ENCODE peak calls at places on chromosomes 16 and 17, in four cellular contexts. One of them, this sample, is unnamed.

GRCh38 chr16:67110136-67110847 is 551 bp downstream of the PHAF1 start:
- DNase-seq in GM12878: no peak
- DNase-seq in H1: no peak
- DNase-seq in HepG2: no peak
- DNase-seq in this sample: no peak

GRCh38 chr17:76381633-76382304 is 2.6 kb upstream of the SPHK1 start:
- DNase-seq in GM12878: no peak
- DNase-seq in H1: no peak
- DNase-seq in HepG2: no peak
- DNase-seq in this sample: no peak

GRCh38 chr17:17783825-17784598 is 52.8 kb downstream of the SREBF1 start:
- DNase-seq in GM12878: peak; percentile 17
- DNase-seq in H1: no peak
- DNase-seq in HepG2: no peak
- DNase-seq in this sample: no peak

GRCh38 chr16:4938683-4939030 is 1.7 kb upstream of the PPL start:
- DNase-seq in GM12878: no peak
- DNase-seq in H1: no peak
- DNase-seq in HepG2: no peak
- DNase-seq in this sample: no peak

GRCh38 chr16:69532761-69533459 is 32.9 kb upstream of the NFAT5 start:
- DNase-seq in GM12878: no peak
- DNase-seq in H1: no peak
- DNase-seq in HepG2: no peak
- DNase-seq in this sample: no peak

GRCh38 chr16:1635070-1635469 is 22.9 kb downstream of the CRAMP1 start:
- DNase-seq in GM12878: no peak
- DNase-seq in H1: no peak
- DNase-seq in HepG2: no peak
- DNase-seq in this sample: no peak

GRCh38 chr17:30433514-30433913 is 43.7 kb upstream of the GOSR1 start:
- DNase-seq in GM12878: no peak
- DNase-seq in H1: no peak
- DNase-seq in HepG2: no peak
- DNase-seq in this sample: no peak

GRCh38 chr17:50205931-50206505 is 4.6 kb upstream of the COL1A1 start:
- DNase-seq in GM12878: no peak
- DNase-seq in H1: no peak
- DNase-seq in HepG2: no peak
- DNase-seq in this sample: no peak

GRCh38 chr17:78330570-78331224 is 29.2 kb downstream of the SOCS3 start:
- DNase-seq in GM12878: no peak
- DNase-seq in H1: no peak
- DNase-seq in HepG2: no peak
- DNase-seq in this sample: no peak

GRCh38 chr17:22270381-22270780 is 578.1 kb downstream of the KCNJ18 start:
- DNase-seq in GM12878: no peak
- DNase-seq in H1: no peak
- DNase-seq in HepG2: no peak
- DNase-seq in this sample: no peak
- H3K9me3 ChIP-seq in GM12878: no peaks in the 10 kb centered on the region
- H3K9me3 ChIP-seq in H1: peaks cover 92% of the 10 kb centered on the region
- H3K9me3 ChIP-seq in HepG2: no peaks in the 10 kb centered on the region
- H3K9me3 ChIP-seq in this sample: no peaks in the 10 kb centered on the region

GRCh38 chr17:28950017-28950751 is 1.1 kb downstream of the PHF12 start:
- DNase-seq in GM12878: no peak
- DNase-seq in H1: no peak
- DNase-seq in HepG2: peak; percentile 25
- DNase-seq in this sample: no peak

GRCh38 chr17:28950752-28951427 is 428 bp downstream of the PHF12 start:
- DNase-seq in GM12878: no peak
- DNase-seq in H1: no peak
- DNase-seq in HepG2: no peak
- DNase-seq in this sample: no peak

GRCh38 chr17:28948873-28949184 is 2.5 kb downstream of the PHF12 start:
- DNase-seq in GM12878: no peak
- DNase-seq in H1: no peak
- DNase-seq in HepG2: no peak
- DNase-seq in this sample: no peak

GRCh38 chr17:28948342-28948741 is 3.0 kb downstream of the PHF12 start:
- DNase-seq in GM12878: no peak
- DNase-seq in H1: no peak
- DNase-seq in HepG2: no peak
- DNase-seq in this sample: no peak

GRCh38 chr17:28949185-28950016 is 1.9 kb downstream of the PHF12 start:
- DNase-seq in GM12878: no peak
- DNase-seq in H1: no peak
- DNase-seq in HepG2: no peak
- DNase-seq in this sample: no peak
- TF ChIP-seq SUZ12 in GM12878: no peak
- TF ChIP-seq SUZ12 in H1: no peak
- TF ChIP-seq SUZ12 in HepG2: no peak
- TF ChIP-seq SUZ12 in this sample: no peak

GRCh38 chr16:35908152-35908551 is 2448.7 kb downstream of the TP53TG3F start:
- DNase-seq in GM12878: no peak
- DNase-seq in H1: no peak
- DNase-seq in HepG2: no peak
- DNase-seq in this sample: no peak
- H3K9me3 ChIP-seq in GM12878: no peaks in the 10 kb centered on the region
- H3K9me3 ChIP-seq in H1: peaks cover 93% of the 10 kb centered on the region
- H3K9me3 ChIP-seq in HepG2: peaks cover 100% of the 10 kb centered on the region
- H3K9me3 ChIP-seq in this sample: peaks cover 5% of the 10 kb centered on the region

GRCh38 chr16:28146536-28146935 is 65.2 kb downstream of the XPO6 start:
- DNase-seq in GM12878: no peak
- DNase-seq in H1: no peak
- DNase-seq in HepG2: no peak
- DNase-seq in this sample: peak; percentile 11

GRCh38 chr16:28136751-28137434 is 73.4 kb upstream of the GSG1L start:
- DNase-seq in GM12878: no peak
- DNase-seq in H1: no peak
- DNase-seq in HepG2: no peak
- DNase-seq in this sample: no peak

GRCh38 chr16:28139530-28139929 is 72.2 kb downstream of the XPO6 start:
- DNase-seq in GM12878: no peak
- DNase-seq in H1: no peak
- DNase-seq in HepG2: no peak
- DNase-seq in this sample: no peak

GRCh38 chr16:28140788-28141618 is 70.8 kb downstream of the XPO6 start:
- DNase-seq in GM12878: peak; percentile 90
- DNase-seq in H1: no peak
- DNase-seq in HepG2: peak; percentile 10
- DNase-seq in this sample: no peak
- TF ChIP-seq SUZ12 in GM12878: no peak
- TF ChIP-seq SUZ12 in H1: no peak
- TF ChIP-seq SUZ12 in HepG2: no peak
- TF ChIP-seq SUZ12 in this sample: no peak

This sample was measured in NT2/D1.